ENCODE peak calls at places on chromosomes 1 and 21, in nine cellular contexts. F is NCI-H187; G is effector memory CD4-positive, alpha-beta T cell; P is stimulated activated CD4-positive, alpha-beta T cell treated with anti-CD3 and anti-CD28 coated beads, Interleukin-12 subunit alpha, Interleukin-12 subunit beta, amount 100 ng/mL, for 4 hours; Q is stomach; L is NCI-H1105; O is stimulated activated CD8-positive, alpha-beta memory T cell treated with anti-CD3 and anti-CD28 coated beads, Interleukin-7, amount 100 ng/mL, for 1 hour; S is T-cell; T is T-helper 1 cell. A is an unnamed sample.
A peak's percentile ranks its signal among the peaks of the same experiment; 100 is the strongest.

GRCh38 chr1:169426174-169426716 is 1.0 kb downstream of the CCDC181 start:
- DNase-seq in S (no peak), P (no peak), L (peak; percentile 4), O (no peak), Q (no peak), G (no peak), T (no peak), F (no peak), A (no peak)

GRCh38 chr1:10755977-10756521 is 40.4 kb downstream of the CASZ1 start:
- DNase-seq in G (peak; percentile 46), Q (peak; percentile 81), F (no peak), P (peak; percentile 38), O (peak; percentile 3), L (no peak), S (peak; percentile 75), T (peak; percentile 54), A (no peak)

GRCh38 chr1:17874231-17874630 is 119.1 kb downstream of the ACTL8 start:
- DNase-seq in P (no peak), Q (no peak), T (no peak), O (no peak), S (no peak), F (no peak), L (no peak), G (no peak), A (no peak)

GRCh38 chr1:5119496-5120234 is 465.3 kb downstream of the AJAP1 start:
- DNase-seq in P (no peak), F (no peak), O (no peak), S (no peak), G (no peak), T (no peak), Q (no peak), L (no peak), A (no peak)

GRCh38 chr1:97875996-97876395 is 44.8 kb downstream of the DPYD start:
- DNase-seq in S (no peak), L (no peak), P (no peak), Q (no peak), F (no peak), T (no peak), G (no peak), O (no peak), A (no peak)

GRCh38 chr1:232538224-232538942 is 91.5 kb downstream of the SIPA1L2 start:
- DNase-seq in S (no peak), T (no peak), G (no peak), O (no peak), Q (no peak), L (no peak), P (no peak), F (peak; percentile 3), A (no peak)

GRCh38 chr21:27572681-27573080 is 605.8 kb upstream of the ADAMTS5 start:
- DNase-seq in P (no peak), O (no peak), F (no peak), G (no peak), T (no peak), Q (no peak), L (no peak), S (no peak), A (no peak)

GRCh38 chr1:8687539-8687938 is 129.9 kb downstream of the RERE start:
- DNase-seq in P (no peak), F (no peak), O (no peak), G (no peak), T (no peak), S (no peak), L (no peak), Q (no peak), A (no peak)

GRCh38 chr1:156060937-156061636 is at the start of gene RAB25:
- DNase-seq in F (no peak), O (no peak), Q (peak; percentile 88), G (no peak), S (no peak), P (no peak), T (no peak), L (peak; percentile 7), A (no peak)

GRCh38 chr1:211133393-211133840 is 531 bp downstream of the KCNH1 start:
- DNase-seq in P (peak; percentile 27), Q (no peak), O (no peak), L (peak; percentile 60), G (no peak), S (peak; percentile 6), T (no peak), F (no peak), A (no peak)

GRCh38 chr21:43659136-43660000 is at the start of the genes HSF2BP and RRP1B:
- DNase-seq in Q (peak; percentile 88), L (peak; percentile 84), T (peak; percentile 66), P (peak; percentile 78), O (peak; percentile 57), G (peak; percentile 68), S (peak; percentile 78), F (peak; percentile 66), A (peak; percentile 49)

GRCh38 chr1:201450721-201451291 is 18.2 kb downstream of the PHLDA3 start:
- DNase-seq in G (no peak), S (no peak), F (no peak), T (no peak), L (no peak), O (no peak), Q (no peak), P (no peak), A (no peak)

GRCh38 chr1:212984522-212985291 is 31.0 kb downstream of the ANGEL2 start:
- DNase-seq in G (no peak), P (no peak), F (no peak), L (no peak), T (no peak), Q (no peak), O (no peak), S (no peak), A (no peak)

GRCh38 chr1:35449334-35450008 is 107.7 kb downstream of the KIAA0319L start:
- DNase-seq in L (no peak), O (no peak), P (no peak), F (no peak), G (no peak), S (no peak), Q (no peak), T (no peak), A (no peak)

GRCh38 chr1:32273389-32274208 is 18.3 kb upstream of the HDAC1 start:
- DNase-seq in S (peak; percentile 90), T (peak; percentile 79), F (no peak), G (peak; percentile 73), O (peak; percentile 61), Q (peak; percentile 46), L (peak; percentile 58), P (peak; percentile 70), A (no peak)

GRCh38 chr1:59596432-59596831 is 218.3 kb upstream of the HOOK1 start:
- DNase-seq in S (no peak), F (no peak), P (no peak), T (no peak), Q (no peak), L (no peak), G (no peak), O (no peak), A (no peak)

GRCh38 chr1:72000809-72001208 is 281.5 kb downstream of the NEGR1 start:
- DNase-seq in P (no peak), Q (no peak), T (no peak), L (no peak), F (no peak), O (no peak), G (no peak), S (no peak), A (no peak)

GRCh38 chr1:54069792-54070548 is 16.6 kb downstream of the TCEANC2 start:
- DNase-seq in T (no peak), O (no peak), P (no peak), L (peak; percentile 51), F (peak; percentile 8), Q (no peak), G (no peak), S (no peak), A (no peak)

GRCh38 chr21:45595574-45596295 is 47.8 kb upstream of the PCBP3 start:
- DNase-seq in Q (no peak), T (no peak), F (no peak), O (no peak), G (no peak), L (no peak), P (no peak), S (no peak), A (no peak)

GRCh38 chr1:23517581-23517980 is 13.5 kb downstream of the E2F2 start:
- DNase-seq in Q (no peak), G (no peak), S (no peak), T (no peak), L (no peak), F (no peak), O (no peak), P (no peak), A (no peak)

GRCh38 chr1:111875640-111876039 is 113.8 kb downstream of the KCND3 start:
- DNase-seq in F (no peak), S (no peak), L (no peak), Q (no peak), O (no peak), T (no peak), G (no peak), P (no peak), A (no peak)

GRCh38 chr1:230052665-230053064 is 14.4 kb upstream of the GALNT2 start:
- DNase-seq in T (no peak), L (no peak), O (no peak), G (no peak), P (no peak), F (no peak), Q (no peak), S (no peak), A (no peak)

GRCh38 chr1:27342391-27342777 is 562 bp downstream of the SYTL1 start:
- DNase-seq in F (peak; percentile 11), Q (no peak), G (no peak), S (no peak), L (no peak), P (no peak), T (no peak), O (no peak), A (no peak)

GRCh38 chr1:58699011-58699762 is 675 bp downstream of the MYSM1 start:
- DNase-seq in T (no peak), Q (no peak), P (no peak), G (no peak), S (no peak), L (no peak), O (no peak), F (no peak), A (no peak)

GRCh38 chr21:41562101-41563000 is 54.4 kb upstream of the TMPRSS2 start:
- DNase-seq in T (no peak), O (no peak), F (no peak), P (no peak), S (no peak), G (no peak), Q (peak; percentile 81), L (no peak), A (no peak)

GRCh38 chr1:213327318-213327667 is 276.3 kb downstream of the RPS6KC1 start:
- DNase-seq in S (no peak), O (no peak), F (no peak), Q (no peak), L (no peak), G (no peak), T (no peak), P (no peak), A (peak; percentile 79)

GRCh38 chr21:28771790-28772501 is 220.7 kb downstream of the LTN1 start:
- DNase-seq in P (no peak), T (no peak), L (no peak), S (no peak), F (no peak), Q (no peak), G (no peak), O (no peak), A (no peak)

GRCh38 chr1:154926201-154926600 is 10.3 kb downstream of the PMVK start:
- DNase-seq in O (no peak), L (no peak), P (no peak), F (no peak), Q (no peak), T (no peak), S (no peak), G (no peak), A (no peak)

GRCh38 chr1:54199151-54199764 is 572 bp downstream of the CYB5RL start:
- DNase-seq in L (peak; percentile 20), G (no peak), Q (no peak), T (no peak), S (no peak), P (no peak), O (no peak), F (no peak), A (no peak)

GRCh38 chr1:153962088-153963029 is 978 bp downstream of the SLC39A1 start:
- DNase-seq in P (no peak), G (no peak), T (no peak), F (no peak), L (no peak), S (no peak), O (no peak), Q (peak; percentile 63), A (no peak)

GRCh38 chr1:247077768-247078314 is 770 bp downstream of the ZNF670 start:
- DNase-seq in L (no peak), G (peak; percentile 11), Q (no peak), F (no peak), T (peak; percentile 3), S (no peak), P (no peak), O (no peak), A (no peak)